ENCODE peak calls at places on chromosomes 5 and 9, in four cellular contexts. U is lung; S is CD8-positive, alpha-beta memory T cell; R is upper lobe of right lung. I is an unnamed sample. For H3K9me3, the result is how much of the 10 kb centered on the place peaks cover.

GRCh38 chr9:75378036-75378435 is 289.7 kb downstream of the OSTF1 start:
- DNase-seq in R (peak), S (no peak), U (peak), I (no peak)

GRCh38 chr9:93886911-93887310 is 68.2 kb downstream of the BARX1 start:
- DNase-seq in U (peak), R (no peak), S (no peak), I (no peak)

GRCh38 chr5:122076669-122077450 is 1.2 kb downstream of the LOX start:
- DNase-seq in R (peak), U (peak), S (no peak), I (peak)

GRCh38 chr9:36855443-36856315 is 178.4 kb downstream of the PAX5 start:
- DNase-seq in U (no peak), R (no peak), S (no peak), I (no peak)

GRCh38 chr9:107488400-107489143 is 997 bp downstream of the KLF4 start:
- DNase-seq in R (peak), U (peak), S (no peak), I (peak)

GRCh38 chr9:118961857-118962256 is 407.4 kb downstream of the BRINP1 start:
- DNase-seq in R (no peak), U (no peak), S (no peak), I (no peak)

GRCh38 chr9:136290508-136291000 is 13.3 kb downstream of the CCDC187 start:
- DNase-seq in R (no peak), S (no peak), U (no peak), I (no peak)

GRCh38 chr5:115599502-115599901 is 2.8 kb downstream of the TICAM2 start:
- DNase-seq in R (no peak), S (no peak), U (no peak), I (no peak)

GRCh38 chr5:55773057-55773456 is 35.2 kb downstream of the DDX4 start:
- DNase-seq in U (no peak), S (no peak), R (no peak), I (no peak)

GRCh38 chr9:36137392-36138004 is 965 bp downstream of the GLIPR2 start:
- DNase-seq in U (no peak), R (no peak), S (no peak), I (no peak)

GRCh38 chr5:34584165-34584564 is 72.0 kb upstream of the RAI14 start:
- DNase-seq in R (no peak), U (no peak), S (no peak), I (no peak)

GRCh38 chr5:141322261-141322660 is 1.7 kb upstream of the TAF7 start:
- DNase-seq in S (no peak), R (no peak), U (no peak), I (no peak)

GRCh38 chr5:141330299-141331080 is at the start of gene PCDHGA1:
- DNase-seq in U (no peak), S (peak), R (no peak), I (no peak)

GRCh38 chr5:141326088-141326854 is 4.0 kb upstream of the PCDHGA1 start:
- DNase-seq in R (peak), S (peak), U (no peak), I (peak)

DNA sequence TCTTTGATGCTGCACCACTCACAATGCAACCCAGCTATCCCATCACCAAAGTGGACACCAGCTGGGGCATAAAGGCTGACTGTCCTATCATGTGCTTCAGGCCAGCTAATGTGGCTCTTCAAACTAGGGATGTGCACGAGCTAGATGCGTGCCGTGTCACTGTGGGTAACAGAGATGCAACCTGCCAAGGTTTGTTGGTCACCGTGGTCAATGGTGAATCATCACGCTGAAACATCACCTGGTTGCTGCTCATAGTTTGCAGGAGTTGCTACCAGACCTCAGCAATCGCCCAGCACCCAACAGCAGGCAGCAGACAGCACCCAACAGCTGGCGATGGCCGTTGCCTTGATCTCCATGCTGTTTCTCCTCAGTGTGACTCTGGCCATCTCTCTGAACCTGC is 2.1 kb upstream of the PCDHGA1 start:
- DNase-seq in R (no peak), S (no peak), U (no peak), I (no peak)
- H3K9me3 ChIP-seq in R (under half), S (under half), U (under half), I (half or more)

DNA sequence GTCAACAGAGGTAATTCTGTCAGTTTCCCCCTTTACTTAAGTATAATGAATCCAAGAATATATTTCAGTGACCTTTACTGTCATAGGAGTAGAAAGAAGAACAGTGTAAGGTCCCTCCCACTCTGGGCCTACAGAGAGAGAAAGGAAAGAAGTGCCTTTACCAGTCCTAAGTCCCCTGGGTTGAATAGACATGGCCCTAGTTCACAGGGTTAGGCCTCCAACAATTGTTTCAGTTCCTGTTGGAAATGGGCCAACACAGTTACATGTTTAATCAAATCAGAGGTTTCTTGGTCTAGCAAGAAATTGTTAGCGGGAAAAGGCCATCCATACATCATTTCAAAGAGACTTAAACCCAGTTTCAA is 605.6 kb downstream of the MTRR start:
- DNase-seq in R (no peak), S (no peak), U (no peak), I (no peak)
- H3K9me3 ChIP-seq in R (under half), S (under half), U (under half), I (under half)

GRCh38 chr5:94066437-94067207 is 325.2 kb upstream of the POU5F2 start:
- DNase-seq in U (no peak), R (no peak), S (no peak), I (no peak)
- H3K9me3 ChIP-seq in U (under half), R (under half), S (under half), I (under half)

GRCh38 chr5:58381566-58381965 is 78.3 kb downstream of the PLK2 start:
- DNase-seq in U (no peak), R (no peak), S (no peak), I (no peak)

GRCh38 chr5:58378613-58379385 is 81.1 kb downstream of the PLK2 start:
- DNase-seq in R (no peak), S (no peak), U (no peak), I (no peak)

GRCh38 chr5:58383459-58383858 is 76.4 kb downstream of the PLK2 start:
- DNase-seq in U (no peak), R (no peak), S (no peak), I (no peak)

GRCh38 chr5:58382131-58382534 is 77.8 kb downstream of the PLK2 start:
- DNase-seq in R (no peak), U (no peak), S (no peak), I (no peak)

DNA sequence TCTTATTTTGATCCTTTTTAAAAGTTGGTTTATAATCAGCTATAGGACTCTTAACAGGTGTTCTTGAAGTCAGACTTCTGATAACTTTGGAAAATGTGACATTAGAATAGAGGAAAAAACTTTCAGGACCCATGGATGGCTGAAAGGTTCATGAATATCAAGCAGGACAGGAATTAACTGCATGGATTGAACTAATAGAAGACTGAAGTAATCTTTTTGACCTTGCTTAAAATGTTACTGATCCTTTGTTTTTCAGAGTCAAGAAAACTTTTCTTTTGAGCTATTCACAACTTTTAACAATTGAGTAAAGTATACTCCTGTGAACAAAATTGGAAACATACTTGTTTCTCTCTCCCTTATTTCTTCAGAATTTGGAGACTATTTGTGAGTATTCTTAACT is 79.2 kb downstream of the PLK2 start:
- DNase-seq in S (no peak), U (no peak), R (no peak), I (no peak)
- H3K9me3 ChIP-seq in S (under half), U (under half), R (under half), I (under half)

DNA sequence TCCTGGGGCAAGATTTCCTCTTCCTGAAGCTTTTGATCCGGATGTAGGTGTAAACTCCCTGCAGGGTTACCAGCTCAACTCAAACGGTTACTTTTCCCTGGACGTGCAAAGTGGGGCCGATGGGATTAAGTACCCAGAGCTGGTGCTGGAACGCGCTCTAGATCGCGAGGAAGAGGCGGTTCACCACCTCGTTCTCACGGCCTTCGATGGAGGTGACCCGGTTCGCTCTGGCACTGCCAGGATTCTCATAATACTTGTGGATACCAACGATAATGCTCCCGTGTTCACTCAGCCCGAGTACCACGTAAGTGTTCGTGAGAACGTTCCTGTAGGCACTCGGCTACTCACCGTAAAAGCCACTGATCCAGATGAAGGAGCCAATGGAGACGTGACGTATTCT is 820 bp downstream of the PCDHGA4 start:
- DNase-seq in R (no peak), U (no peak), S (no peak), I (no peak)
- H3K9me3 ChIP-seq in R (under half), U (under half), S (under half), I (half or more)

DNA sequence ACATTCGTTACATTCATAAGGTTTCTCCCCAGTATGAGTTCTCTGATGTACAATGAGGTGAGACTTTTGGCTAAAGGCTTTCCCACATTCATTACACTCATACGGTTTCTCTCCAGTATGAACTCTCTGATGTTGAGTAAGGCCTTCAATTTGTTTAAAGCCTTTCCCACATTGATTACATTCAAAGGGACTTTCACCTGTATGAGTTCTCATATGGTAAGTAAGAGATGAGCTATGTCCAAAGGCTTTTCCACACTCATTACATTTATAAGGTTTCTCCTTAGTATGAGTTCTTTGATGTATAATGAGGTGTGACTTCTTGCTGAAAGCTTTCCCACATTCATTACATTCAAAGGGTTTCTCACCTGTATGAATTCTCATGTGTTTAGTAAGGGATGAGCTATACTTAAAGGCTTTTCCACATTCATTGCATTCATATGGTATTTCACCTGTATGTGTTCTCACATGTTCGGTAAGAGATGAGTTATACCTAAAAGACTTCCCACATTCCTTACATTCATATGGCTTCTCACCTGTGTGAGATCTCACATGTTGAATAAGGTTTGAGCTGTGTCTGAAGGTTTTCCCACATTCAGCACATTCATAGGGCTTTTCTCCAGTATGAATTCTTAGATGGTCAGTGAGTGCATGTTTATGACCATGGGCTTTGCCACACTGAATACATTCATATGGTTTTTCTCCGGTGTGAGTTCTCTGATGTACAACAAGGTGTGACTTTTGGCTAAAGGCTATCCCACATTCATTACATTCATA is 13.5 kb downstream of the ZFP37 start:
- DNase-seq in S (no peak), U (no peak), R (no peak), I (no peak)
- H3K9me3 ChIP-seq in S (half or more), U (under half), R (half or more), I (half or more)

GRCh38 chr9:135004772-135005171 is 82.7 kb upstream of the OLFM1 start:
- DNase-seq in S (no peak), R (no peak), U (no peak), I (no peak)

GRCh38 chr9:135001526-135001925 is 83.8 kb upstream of the FCN1 start:
- DNase-seq in S (no peak), U (no peak), R (peak), I (no peak)

GRCh38 chr9:135000647-135001245 is 83.0 kb upstream of the FCN1 start:
- DNase-seq in U (no peak), R (peak), S (no peak), I (no peak)

GRCh38 chr9:135006911-135007570 is 80.4 kb upstream of the OLFM1 start:
- DNase-seq in U (no peak), S (no peak), R (peak), I (no peak)

DNA sequence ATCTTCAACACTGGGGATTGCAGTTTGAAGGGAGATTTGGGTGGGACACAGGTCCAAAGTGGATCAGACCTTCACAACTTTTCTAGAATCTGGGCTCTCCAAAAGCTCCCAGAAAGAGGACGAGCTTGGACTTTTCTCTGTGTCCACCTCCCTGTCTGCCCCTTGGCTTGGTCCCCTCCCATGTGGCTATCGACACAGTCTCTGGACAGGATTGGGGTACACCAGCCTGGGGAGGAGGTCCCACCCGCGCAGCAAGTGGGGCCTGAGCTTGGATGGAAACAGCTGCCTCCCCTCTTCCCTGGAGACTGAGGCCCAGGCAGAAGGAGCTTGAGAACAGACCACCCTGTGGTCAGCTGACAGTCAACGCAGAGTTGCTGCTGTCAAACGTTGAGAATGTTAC is 84.6 kb upstream of the FCN1 start:
- DNase-seq in S (no peak), R (peak), U (no peak), I (no peak)
- H3K9me3 ChIP-seq in S (under half), R (under half), U (under half), I (under half)